ENCODE peak calls at places on chromosomes 7 and 10, in four cellular contexts. M, U, R and I are unnamed samples.

GRCh38 chr10:66941491-66941890 is 15.7 kb downstream of the LRRTM3 start:
- DNase-seq in U (no peak), R (no peak), M (peak; percentile 91), I (no peak)

GRCh38 chr7:64881461-64882287 is 21.4 kb upstream of the ZNF273 start:
- DNase-seq in R (no peak), U (no peak), M (no peak), I (no peak)

GRCh38 chr7:27774717-27775328 is 34.9 kb downstream of the TAX1BP1 start:
- DNase-seq in U (peak; percentile 35), M (no peak), R (no peak), I (no peak)

GRCh38 chr7:24436131-24436920 is 136.9 kb upstream of the PALS2 start:
- DNase-seq in M (no peak), U (no peak), R (no peak), I (no peak)

GRCh38 chr7:1579481-1580421 is 9.9 kb upstream of the PSMG3 start:
- DNase-seq in R (peak; percentile 64), M (peak; percentile 38), U (peak; percentile 52), I (peak; percentile 78)

GRCh38 chr10:43420369-43421200 is 11.6 kb upstream of the HNRNPF start:
- DNase-seq in R (peak; percentile 67), U (peak; percentile 75), M (peak; percentile 88), I (peak; percentile 92)

GRCh38 chr10:130021373-130021950 is 57.4 kb upstream of the EBF3 start:
- DNase-seq in R (no peak), M (no peak), U (peak; percentile 93), I (no peak)

GRCh38 chr10:118721005-118721876 is 33.5 kb downstream of the CACUL1 start:
- DNase-seq in M (peak; percentile 24), R (peak; percentile 60), U (peak; percentile 55), I (peak; percentile 75)

GRCh38 chr7:41029072-41029492 is 673.8 kb downstream of the INHBA start:
- DNase-seq in M (peak; percentile 70), R (no peak), U (peak; percentile 100), I (no peak)

GRCh38 chr10:123798856-123799255 is 92.8 kb downstream of the CPXM2 start:
- DNase-seq in M (no peak), R (no peak), U (no peak), I (no peak)

GRCh38 chr7:116218051-116218645 is 7.8 kb downstream of the TES start:
- DNase-seq in M (no peak), R (no peak), U (peak; percentile 100), I (no peak)